ENCODE peak calls at places on chromosomes 1 and 21, in six cellular contexts. Y, R, C, X, B and N are unnamed samples.

GRCh38 chr1:228753933-228754332 is 18.7 kb downstream of the RHOU start:
- DNase-seq in R (peak), Y (no peak), X (no peak), B (no peak), C (no peak), N (no peak)

GRCh38 chr1:13759072-13759471 is 59.1 kb downstream of the PRDM2 start:
- DNase-seq in B (no peak), C (no peak), X (no peak), Y (no peak), R (no peak), N (no peak)

GRCh38 chr1:47434051-47434842 is 3.6 kb upstream of the FOXD2 start:
- DNase-seq in R (no peak), X (peak), Y (no peak), C (peak), B (no peak), N (no peak)

GRCh38 chr1:153441238-153441755 is 19.2 kb downstream of the S100A7 start:
- DNase-seq in Y (no peak), X (no peak), R (no peak), B (no peak), C (no peak), N (no peak)

GRCh38 chr1:209382701-209383100 is 200.8 kb upstream of the CAMK1G start:
- DNase-seq in B (no peak), Y (no peak), R (no peak), C (no peak), X (no peak), N (no peak)

GRCh38 chr1:34763142-34763781 is 3.7 kb downstream of the GJB4 start:
- DNase-seq in R (peak), C (no peak), X (no peak), B (no peak), Y (no peak), N (no peak)

GRCh38 chr1:37147397-37147831 is 113.1 kb upstream of the GRIK3 start:
- DNase-seq in C (peak), Y (no peak), X (no peak), R (no peak), B (no peak), N (no peak)

GRCh38 chr1:245605480-245606156 is 450.8 kb downstream of the KIF26B start:
- DNase-seq in C (no peak), B (no peak), Y (no peak), X (peak), R (no peak), N (no peak)

GRCh38 chr21:41820384-41821080 is 53.7 kb upstream of the RIPK4 start:
- DNase-seq in X (no peak), C (no peak), B (no peak), Y (no peak), R (no peak), N (no peak)

GRCh38 chr1:193489191-193489590 is 302.8 kb upstream of the B3GALT2 start:
- DNase-seq in B (no peak), R (no peak), X (no peak), Y (no peak), C (no peak), N (no peak)

GRCh38 chr21:33817663-33818433 is 97.8 kb downstream of the ATP5PO start:
- DNase-seq in X (no peak), B (no peak), Y (no peak), R (no peak), C (no peak), N (no peak)

GRCh38 chr1:61469365-61469764 is 255.6 kb downstream of the TM2D1 start:
- DNase-seq in Y (no peak), R (no peak), X (no peak), B (no peak), C (no peak), N (no peak)

GRCh38 chr1:938088-938683 is 14.5 kb downstream of the SAMD11 start:
- DNase-seq in Y (no peak), R (no peak), C (no peak), X (no peak), B (no peak), N (no peak)

GRCh38 chr1:207393610-207394009 is 60.5 kb upstream of the CR2 start:
- DNase-seq in R (peak), X (no peak), Y (no peak), B (no peak), C (no peak), N (no peak)

GRCh38 chr1:180814258-180814657 is 98.4 kb upstream of the KIAA1614 start:
- DNase-seq in Y (no peak), B (no peak), R (no peak), C (no peak), X (no peak), N (no peak)

GRCh38 chr1:3588395-3588794 is 22.9 kb downstream of the MEGF6 start:
- DNase-seq in Y (no peak), X (no peak), B (no peak), R (no peak), C (no peak), N (no peak)

GRCh38 chr1:30977105-30977504 is 68.5 kb upstream of the SDC3 start:
- DNase-seq in R (no peak), B (no peak), C (no peak), Y (no peak), X (no peak), N (no peak)

GRCh38 chr1:67532452-67533216 is 102.4 kb upstream of the SERBP1 start:
- DNase-seq in X (no peak), R (peak), B (no peak), C (no peak), Y (peak), N (no peak)

GRCh38 chr1:41840592-41841246 is 78.0 kb downstream of the HIVEP3 start:
- DNase-seq in R (no peak), C (no peak), X (peak), B (no peak), Y (no peak), N (no peak)

GRCh38 chr21:37459575-37459974 is 93.0 kb downstream of the DYRK1A start:
- DNase-seq in Y (no peak), B (no peak), C (no peak), X (no peak), R (no peak), N (no peak)

GRCh38 chr1:218558411-218558810 is 213.3 kb downstream of the TGFB2 start:
- DNase-seq in Y (no peak), X (no peak), B (no peak), C (no peak), R (no peak), N (no peak)

GRCh38 chr1:93591833-93592635 is 89.6 kb downstream of the BCAR3 start:
- DNase-seq in R (no peak), X (no peak), Y (peak), B (no peak), C (no peak), N (no peak)

GRCh38 chr21:45749974-45750373 is 106.4 kb downstream of the PCBP3 start:
- DNase-seq in B (no peak), C (no peak), Y (no peak), R (no peak), X (no peak), N (no peak)

GRCh38 chr1:230026572-230026971 is 40.5 kb upstream of the GALNT2 start:
- DNase-seq in X (no peak), Y (no peak), C (no peak), R (no peak), B (no peak), N (no peak)

GRCh38 chr1:61519631-61520030 is 205.3 kb downstream of the TM2D1 start:
- DNase-seq in C (no peak), X (no peak), R (no peak), Y (no peak), B (no peak), N (no peak)

GRCh38 chr1:196677781-196678509 is 26.1 kb downstream of the CFH start:
- DNase-seq in C (no peak), X (no peak), B (no peak), Y (no peak), R (no peak), N (no peak)

GRCh38 chr21:17461014-17461413 is 51.8 kb upstream of the CXADR start:
- DNase-seq in C (no peak), R (no peak), Y (no peak), B (no peak), X (peak), N (no peak)

GRCh38 chr1:200231787-200232222 is 178.0 kb downstream of the ZNF281 start:
- DNase-seq in R (peak), B (no peak), Y (no peak), X (no peak), C (no peak), N (no peak)

GRCh38 chr1:20160034-20160433 is 20.9 kb downstream of the PLA2G2F start:
- DNase-seq in R (no peak), C (no peak), B (no peak), X (no peak), Y (no peak), N (no peak)

GRCh38 chr1:204288061-204288588 is 71.6 kb downstream of the PLEKHA6 start:
- DNase-seq in C (no peak), R (no peak), B (no peak), Y (no peak), X (peak), N (no peak)

GRCh38 chr1:211632117-211632807 is 43.2 kb downstream of the NEK2 start:
- DNase-seq in C (no peak), Y (no peak), R (no peak), B (no peak), X (no peak), N (no peak)

GRCh38 chr1:170471310-170471839 is 60.6 kb upstream of the GORAB start:
- DNase-seq in Y (no peak), X (no peak), R (no peak), B (no peak), C (no peak), N (no peak)

GRCh38 chr1:10179751-10180150 is 30.6 kb upstream of the KIF1B start:
- DNase-seq in C (peak), R (no peak), Y (no peak), X (no peak), B (no peak), N (no peak)